ENCODE peak calls at places on chromosomes 12 and 14, in five cellular contexts. A is adrenal gland, S is stomach, P is heart left ventricle, I is HCT116. B is an unnamed sample.
A peak's percentile ranks its signal among the peaks of the same experiment; 100 is the strongest.

GRCh38 chr12:105850103-105850968 is 288.4 kb downstream of the NUAK1 start:
- DNase-seq in S (no peak), A (no peak), P (no peak), I (no peak), B (no peak)

GRCh38 chr14:33110737-33111443 is 172.2 kb downstream of the NPAS3 start:
- DNase-seq in A (no peak), P (no peak), I (no peak), S (no peak), B (no peak)

GRCh38 chr14:69055125-69055524 is 76.0 kb upstream of the ACTN1 start:
- DNase-seq in I (no peak), A (peak; percentile 26), S (no peak), P (no peak), B (no peak)

GRCh38 chr12:29148958-29149690 is at the start of gene FAR2:
- DNase-seq in I (no peak), A (no peak), S (peak; percentile 43), P (peak; percentile 65), B (no peak)

GRCh38 chr12:47943492-47944359 is 19.7 kb upstream of the TMEM106C start:
- DNase-seq in P (no peak), S (no peak), A (peak; percentile 82), I (peak; percentile 16), B (no peak)

GRCh38 chr12:93252221-93252620 is 125.5 kb upstream of the NUDT4 start:
- DNase-seq in P (no peak), A (no peak), S (no peak), I (no peak), B (no peak)

GRCh38 chr14:61342486-61342885 is 21.1 kb downstream of the PRKCH start:
- DNase-seq in A (no peak), P (no peak), I (no peak), S (no peak), B (no peak)

GRCh38 chr12:62683724-62684501 is 217.3 kb downstream of the MON2 start:
- DNase-seq in A (peak; percentile 25), S (no peak), I (no peak), P (peak; percentile 76), B (peak; percentile 90)

GRCh38 chr14:105477659-105478623 is 3.3 kb downstream of the CRIP2 start:
- DNase-seq in P (no peak), A (no peak), I (no peak), S (no peak), B (no peak)

GRCh38 chr12:124498178-124498869 is 69.1 kb downstream of the NCOR2 start:
- DNase-seq in I (no peak), A (no peak), P (no peak), S (no peak), B (no peak)

GRCh38 chr12:90938451-90938850 is 16.5 kb downstream of the CCER1 start:
- DNase-seq in S (no peak), A (no peak), P (no peak), I (no peak), B (no peak)

GRCh38 chr12:47945341-47945728 is 18.1 kb upstream of the TMEM106C start:
- DNase-seq in S (no peak), A (no peak), I (no peak), P (no peak), B (no peak)

GRCh38 chr14:104972301-104973211 is 5.6 kb downstream of the AHNAK2 start:
- DNase-seq in P (no peak), S (peak; percentile 77), A (peak; percentile 30), I (peak; percentile 86), B (peak; percentile 85)

GRCh38 chr14:73752297-73752992 is 38.3 kb upstream of the PNMA1 start:
- DNase-seq in S (peak; percentile 88), A (peak; percentile 88), P (peak; percentile 91), I (no peak), B (peak; percentile 55)

GRCh38 chr12:45655186-45655585 is 74.3 kb upstream of the ARID2 start:
- DNase-seq in A (no peak), P (no peak), I (no peak), S (no peak), B (no peak)

GRCh38 chr14:20620798-20621478 is 20.6 kb downstream of the OR6S1 start:
- DNase-seq in P (no peak), A (no peak), I (no peak), S (no peak), B (no peak)

GRCh38 chr14:31990183-31990862 is 86.8 kb upstream of the ARHGAP5 start:
- DNase-seq in A (no peak), P (no peak), I (no peak), S (no peak), B (no peak)

GRCh38 chr12:84637926-84638325 is 274.7 kb downstream of the SLC6A15 start:
- DNase-seq in P (no peak), S (no peak), A (no peak), I (no peak), B (no peak)

GRCh38 chr12:122072031-122072970 is 6.3 kb upstream of the MLXIP start:
- DNase-seq in A (peak; percentile 89), I (no peak), P (peak; percentile 55), S (peak; percentile 38), B (no peak)

GRCh38 chr12:76183459-76184186 is 99.1 kb upstream of the NAP1L1 start:
- DNase-seq in S (no peak), A (peak; percentile 84), I (peak; percentile 46), P (no peak), B (no peak)

GRCh38 chr14:48398675-48399282 is 723.4 kb upstream of the MDGA2 start:
- DNase-seq in S (no peak), I (peak; percentile 33), P (no peak), A (no peak), B (no peak)

GRCh38 chr14:24376448-24377070 is 8.6 kb downstream of the NFATC4 start:
- DNase-seq in S (no peak), P (no peak), A (no peak), I (no peak), B (no peak)

GRCh38 chr12:27505124-27505523 is 18.9 kb upstream of the PPFIBP1 start:
- DNase-seq in I (no peak), A (no peak), P (no peak), S (no peak), B (no peak)

GRCh38 chr12:133181238-133181959 is at the start of gene ZNF268:
- DNase-seq in I (peak; percentile 85), P (peak; percentile 94), S (peak; percentile 94), A (peak; percentile 95), B (peak; percentile 84)
- TF ChIP-seq POLR2A in I (no peak), P (peak; percentile 49), S (no peak), A (peak; percentile 37), B (no peak)

DNA sequence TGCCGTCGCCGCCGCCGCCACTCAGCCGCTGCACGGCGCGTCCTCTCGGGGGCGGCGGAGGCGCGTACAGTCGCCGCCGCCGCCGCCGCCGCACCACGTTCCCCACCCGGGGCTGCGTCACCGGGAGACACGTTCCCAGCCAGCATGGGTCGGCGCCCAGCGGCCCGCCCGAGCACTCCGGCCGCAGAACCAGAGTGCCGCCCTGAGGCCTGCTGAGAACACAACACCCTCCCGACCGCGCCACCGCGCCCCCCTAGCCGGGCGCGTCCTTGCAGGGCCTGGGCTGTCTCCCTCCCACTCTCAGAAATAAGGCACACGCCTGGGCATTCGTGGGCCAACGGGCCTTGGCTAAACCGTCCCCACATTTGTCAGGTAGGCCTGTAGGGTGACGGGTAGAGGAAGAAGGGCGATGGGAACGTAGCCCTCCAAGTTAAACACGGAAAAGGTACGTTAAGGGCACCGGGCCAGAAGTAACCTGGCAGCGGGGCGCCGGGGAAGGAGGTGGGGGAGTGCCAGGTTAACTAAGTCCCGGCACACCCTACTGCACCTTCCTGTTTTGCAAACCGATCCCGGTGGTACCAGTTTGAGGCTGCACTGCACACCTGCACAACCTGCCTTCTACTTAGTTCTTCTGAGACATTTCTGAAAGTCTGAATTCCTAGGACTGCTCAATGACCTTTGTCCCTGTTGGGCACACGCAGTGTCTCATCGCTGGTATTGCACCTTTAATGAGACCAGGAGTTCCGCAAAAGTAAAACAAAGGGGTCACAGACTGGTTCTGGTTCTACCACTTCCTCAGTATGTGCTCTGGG is at the start of gene MAP4K5:
- DNase-seq in A (peak; percentile 89), I (peak; percentile 76), S (peak; percentile 93), P (peak; percentile 95), B (peak; percentile 98)
- TF ChIP-seq POLR2A in A (no peak), I (peak; percentile 56), S (no peak), P (peak; percentile 85), B (peak; percentile 16)

GRCh38 chr14:89563503-89563902 is 146.5 kb upstream of the FOXN3 start:
- DNase-seq in P (no peak), A (no peak), I (no peak), S (no peak), B (no peak)
- TF ChIP-seq POLR2A in P (no peak), A (no peak), I (no peak), S (no peak), B (no peak)

GRCh38 chr14:71320734-71321555 is 413.7 kb downstream of the PCNX1 start:
- DNase-seq in S (peak; percentile 73), I (no peak), A (peak; percentile 70), P (peak; percentile 66), B (peak; percentile 31)
- TF ChIP-seq POLR2A in S (no peak), I (no peak), A (peak; percentile 76), P (peak; percentile 31), B (no peak)

GRCh38 chr14:90759370-90760054 is 56.7 kb downstream of the TTC7B start:
- DNase-seq in I (no peak), P (peak; percentile 56), A (no peak), S (peak; percentile 43), B (no peak)

GRCh38 chr14:90757452-90757851 is 58.8 kb downstream of the TTC7B start:
- DNase-seq in A (no peak), S (peak; percentile 22), I (no peak), P (no peak), B (no peak)

GRCh38 chr14:90758028-90758889 is 58.0 kb downstream of the TTC7B start:
- DNase-seq in A (peak; percentile 89), I (peak; percentile 79), P (peak; percentile 96), S (peak; percentile 95), B (peak; percentile 97)

GRCh38 chr14:90760055-90760444 is 56.2 kb downstream of the TTC7B start:
- DNase-seq in S (no peak), P (no peak), I (no peak), A (no peak), B (no peak)

GRCh38 chr14:90758959-90759358 is 57.3 kb downstream of the TTC7B start:
- DNase-seq in S (peak; percentile 38), A (peak; percentile 45), P (peak; percentile 83), I (no peak), B (peak; percentile 93)
- TF ChIP-seq POLR2A in S (no peak), A (no peak), P (no peak), I (no peak), B (no peak)

GRCh38 chr14:100374891-100375272 is 51.7 kb downstream of the SLC25A47 start:
- DNase-seq in A (no peak), S (no peak), P (no peak), I (no peak), B (no peak)

GRCh38 chr14:100374270-100374669 is 51.1 kb downstream of the SLC25A47 start:
- DNase-seq in A (no peak), S (no peak), P (no peak), I (no peak), B (no peak)

GRCh38 chr14:100376751-100377171 is 53.6 kb downstream of the SLC25A47 start:
- DNase-seq in I (no peak), P (no peak), S (no peak), A (no peak), B (no peak)

GRCh38 chr14:100375273-100375962 is 52.3 kb downstream of the SLC25A47 start:
- DNase-seq in I (peak; percentile 52), A (peak; percentile 90), P (peak; percentile 80), S (peak; percentile 56), B (peak; percentile 92)

GRCh38 chr14:100375963-100376735 is 53.0 kb downstream of the SLC25A47 start:
- DNase-seq in P (peak; percentile 97), S (peak; percentile 95), I (peak; percentile 83), A (peak; percentile 97), B (peak; percentile 88)
- TF ChIP-seq POLR2A in P (peak; percentile 78), S (no peak), I (peak; percentile 57), A (peak; percentile 18), B (no peak)

B was measured in lower leg skin.